ENCODE peak calls at places on chromosomes 3 and 15, in four cellular contexts. K is HepG2, R is IMR-90, P is K562. Q is an unnamed sample.

GRCh38 chr3:123638936-123639680 is 54.3 kb upstream of the HACD2 start:
- DNase-seq in R (no peak), P (no peak), K (no peak), Q (no peak)

GRCh38 chr3:132464066-132464465 is 46.8 kb downstream of the DNAJC13 start:
- DNase-seq in R (peak), K (no peak), P (no peak), Q (no peak)

GRCh38 chr3:13174803-13175135 is 101.5 kb upstream of the IQSEC1 start:
- DNase-seq in K (no peak), P (no peak), R (no peak), Q (no peak)

GRCh38 chr15:64774556-64775523 is 549 bp downstream of the RBPMS2 start:
- DNase-seq in K (no peak), R (no peak), P (no peak), Q (no peak)

GRCh38 chr15:48352474-48353072 is 21.3 kb downstream of the DUT start:
- DNase-seq in K (peak), R (peak), P (peak), Q (peak)

GRCh38 chr3:128438488-128439072 is 28.1 kb downstream of the DNAJB8 start:
- DNase-seq in P (peak), R (no peak), K (no peak), Q (no peak)

GRCh38 chr15:72237286-72238224 is 6.6 kb upstream of the PKM start:
- DNase-seq in P (peak), K (peak), R (peak), Q (peak)

GRCh38 chr3:151305081-151305777 is 11.4 kb downstream of the GPR87 start:
- DNase-seq in K (peak), P (no peak), R (peak), Q (peak)

GRCh38 chr3:188214442-188214841 is 60.5 kb downstream of the LPP start:
- DNase-seq in K (peak), R (no peak), P (no peak), Q (no peak)

GRCh38 chr3:17359911-17360310 is 382.5 kb downstream of the TBC1D5 start:
- DNase-seq in R (peak), P (no peak), K (no peak), Q (no peak)

GRCh38 chr3:28334552-28334951 is 14.0 kb upstream of the ZCWPW2 start:
- DNase-seq in R (peak), P (no peak), K (no peak), Q (no peak)

GRCh38 chr15:73983211-73983727 is 8.8 kb downstream of the STOML1 start:
- DNase-seq in P (no peak), K (no peak), R (peak), Q (no peak)

GRCh38 chr15:77311020-77311419 is 108.9 kb downstream of the PEAK1 start:
- DNase-seq in P (no peak), R (no peak), K (no peak), Q (no peak)

GRCh38 chr3:153246805-153247204 is 84.8 kb downstream of the RAP2B start:
- DNase-seq in P (no peak), R (peak), K (no peak), Q (no peak)
- TF ChIP-seq MAZ in P (no peak), R (no peak), K (no peak), Q (no peak)

GRCh38 chr15:40249477-40250303 is 10.8 kb downstream of the PAK6 start:
- DNase-seq in R (peak), K (no peak), P (no peak), Q (no peak)
- TF ChIP-seq MAZ in R (no peak), K (no peak), P (no peak), Q (no peak)

DNA sequence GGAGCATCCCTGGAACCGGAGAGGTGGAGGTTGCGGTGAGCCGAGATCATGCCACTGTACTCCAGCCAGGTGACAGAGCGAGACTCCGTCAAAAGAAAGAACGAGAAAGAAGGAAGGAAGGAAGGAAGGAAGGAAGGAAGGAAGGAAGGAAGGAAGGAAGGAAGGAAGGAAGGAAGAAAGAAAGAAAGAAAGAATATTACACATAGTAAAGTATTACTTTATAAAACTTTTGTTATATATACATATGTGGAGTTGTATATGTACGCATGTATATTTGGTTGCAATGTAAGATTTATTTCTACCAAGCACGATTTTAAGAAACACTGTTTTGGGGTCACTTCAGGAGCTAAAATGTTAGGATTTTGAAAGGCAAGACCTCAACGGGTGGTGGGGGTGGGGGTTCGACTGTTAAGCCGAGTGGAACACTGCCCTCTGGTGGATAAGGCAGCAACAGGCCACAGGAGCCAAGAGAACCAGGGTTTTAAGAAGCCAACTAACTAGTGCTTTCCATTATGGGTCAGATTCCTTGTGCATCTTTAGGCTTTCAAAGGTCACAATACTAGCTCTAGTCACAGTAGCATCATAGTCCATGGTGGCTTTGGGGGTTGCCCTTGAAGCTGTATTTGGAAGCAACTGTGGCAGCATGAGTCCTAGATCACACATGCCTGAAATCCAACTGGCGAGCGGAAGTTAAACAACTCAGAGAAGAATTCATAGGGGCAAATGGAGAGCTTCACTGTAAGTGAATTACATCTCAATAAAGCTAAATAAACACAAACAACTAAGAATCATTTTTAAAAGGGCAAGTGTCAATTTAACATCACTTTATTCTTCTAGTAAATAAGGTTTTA is 22.5 kb downstream of the GLB1 start:
- DNase-seq in P (peak), K (peak), R (peak), Q (peak)
- TF ChIP-seq MAZ in P (peak), K (no peak), R (peak), Q (no peak)

DNA sequence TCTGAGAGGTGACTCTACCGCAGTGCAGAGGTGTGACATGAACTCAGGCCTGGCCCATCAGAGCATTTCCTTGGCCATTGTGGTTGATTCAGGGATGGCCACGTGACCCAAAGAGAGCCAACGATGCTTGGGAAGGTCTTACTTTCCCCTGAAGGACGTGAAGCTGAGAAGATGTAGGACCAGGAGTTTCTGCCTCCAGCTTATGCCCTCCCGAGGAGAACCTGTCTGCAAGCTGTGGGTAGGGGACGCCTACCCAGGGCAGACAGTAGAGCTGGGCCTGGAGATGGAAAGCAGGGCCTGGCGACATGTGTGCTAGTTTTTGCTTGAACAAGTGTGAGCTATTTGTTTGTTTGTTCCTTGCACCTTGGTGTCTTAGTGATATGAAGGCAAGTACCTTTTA is 89.4 kb downstream of the RPLP1 start:
- DNase-seq in K (no peak), P (no peak), R (no peak), Q (no peak)
- TF ChIP-seq MAZ in K (no peak), P (no peak), R (no peak), Q (no peak)

GRCh38 chr15:91855684-91856553 is 2.4 kb downstream of the SLCO3A1 start:
- DNase-seq in K (peak), P (no peak), R (no peak), Q (peak)

GRCh38 chr15:91855241-91855640 is 1.7 kb downstream of the SLCO3A1 start:
- DNase-seq in P (no peak), K (no peak), R (no peak), Q (no peak)

GRCh38 chr15:91857224-91857585 is 3.7 kb downstream of the SLCO3A1 start:
- DNase-seq in R (no peak), P (no peak), K (no peak), Q (no peak)

GRCh38 chr15:91860498-91860897 is 7.0 kb downstream of the SLCO3A1 start:
- DNase-seq in R (no peak), P (no peak), K (no peak), Q (no peak)

DNA sequence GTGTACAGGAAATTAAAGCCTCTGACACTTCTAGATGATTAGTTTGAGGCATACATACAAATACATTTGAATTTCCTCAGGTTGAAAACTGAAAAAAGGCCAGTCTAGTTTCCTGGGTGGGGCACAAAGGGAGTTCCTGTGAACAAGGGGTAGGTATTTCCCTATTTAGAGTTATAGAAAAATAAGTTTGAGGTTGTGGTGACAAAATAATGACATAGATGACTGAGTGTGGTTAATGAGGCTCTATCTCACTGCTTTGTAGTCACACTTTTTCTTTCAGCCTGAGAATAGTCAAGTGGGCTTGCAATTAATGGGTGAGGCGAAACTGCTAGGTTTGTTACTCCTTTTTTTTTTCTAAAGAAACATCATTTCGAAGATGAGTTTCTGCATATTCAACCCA is 4.3 kb downstream of the SLCO3A1 start:
- DNase-seq in K (no peak), R (no peak), P (no peak), Q (no peak)
- TF ChIP-seq MAZ in K (no peak), R (no peak), P (no peak), Q (no peak)

DNA sequence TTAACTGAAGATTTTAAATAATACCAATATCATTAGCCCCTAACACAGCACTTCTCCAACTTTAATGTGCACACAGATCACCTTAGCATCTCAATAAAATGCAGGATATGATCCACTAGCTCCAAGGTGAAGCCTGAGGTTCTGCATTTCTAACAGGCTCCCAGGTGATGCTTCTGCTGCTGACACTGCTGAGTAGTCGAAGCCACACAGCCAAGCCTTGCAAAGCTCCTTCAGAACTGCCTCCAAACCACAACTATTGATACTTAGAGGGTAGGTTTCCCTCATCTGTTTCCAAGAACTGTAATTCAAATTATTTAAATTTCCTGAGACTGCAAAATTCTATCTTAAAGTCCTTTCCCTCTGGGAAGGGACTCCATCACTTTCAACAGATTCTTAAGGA is 3.9 kb downstream of the RIOX2 start:
- DNase-seq in R (no peak), P (no peak), K (no peak), Q (no peak)
- TF ChIP-seq MAZ in R (no peak), P (no peak), K (no peak), Q (no peak)

GRCh38 chr15:60135961-60136360 is 131.8 kb downstream of the FOXB1 start:
- DNase-seq in P (no peak), K (no peak), R (no peak), Q (no peak)

GRCh38 chr15:60134609-60135008 is 130.5 kb downstream of the FOXB1 start:
- DNase-seq in R (no peak), K (no peak), P (no peak), Q (peak)

GRCh38 chr15:60138397-60138968 is 134.4 kb downstream of the FOXB1 start:
- DNase-seq in R (no peak), K (no peak), P (no peak), Q (no peak)

DNA sequence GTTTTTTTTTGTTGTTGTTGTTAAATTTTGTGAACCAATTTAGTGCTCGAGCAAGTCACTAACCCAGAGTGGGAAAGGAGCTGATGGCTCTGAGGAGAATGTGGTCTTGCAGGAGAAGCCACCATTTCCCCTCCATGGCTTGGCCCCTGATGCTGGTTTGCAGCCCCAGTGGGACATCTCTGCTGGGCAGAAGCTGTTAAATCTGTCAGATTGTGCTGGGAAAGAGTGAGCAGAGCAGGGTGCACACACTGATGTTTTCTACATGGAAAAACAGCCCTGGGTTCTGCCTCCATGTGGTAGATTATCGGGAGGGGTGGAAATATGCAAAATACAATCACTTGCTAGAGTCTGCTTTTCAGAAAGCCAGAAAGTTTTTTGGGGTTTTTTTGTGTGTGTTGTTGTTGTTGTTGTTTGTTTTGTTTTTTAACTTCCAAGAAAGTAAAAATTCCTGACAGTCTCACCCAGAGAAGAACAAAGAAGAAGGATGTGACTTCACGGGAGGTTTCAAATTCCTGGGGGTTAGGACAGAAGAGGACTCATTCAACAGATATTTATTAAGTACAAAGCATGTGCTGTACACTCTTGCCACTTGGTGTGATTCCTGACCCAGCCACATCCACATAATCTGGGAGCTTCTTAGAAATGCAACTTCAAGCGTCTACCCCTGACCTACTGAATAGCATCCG is 133.7 kb downstream of the FOXB1 start:
- DNase-seq in P (no peak), K (no peak), R (no peak), Q (no peak)
- TF ChIP-seq MAZ in P (no peak), K (no peak), R (no peak), Q (no peak)

GRCh38 chr15:45307230-45307924 is 55.3 kb downstream of the SLC28A2 start:
- DNase-seq in R (peak), K (peak), P (no peak), Q (no peak)
- TF ChIP-seq MAZ in R (no peak), K (no peak), P (no peak), Q (no peak)

DNA sequence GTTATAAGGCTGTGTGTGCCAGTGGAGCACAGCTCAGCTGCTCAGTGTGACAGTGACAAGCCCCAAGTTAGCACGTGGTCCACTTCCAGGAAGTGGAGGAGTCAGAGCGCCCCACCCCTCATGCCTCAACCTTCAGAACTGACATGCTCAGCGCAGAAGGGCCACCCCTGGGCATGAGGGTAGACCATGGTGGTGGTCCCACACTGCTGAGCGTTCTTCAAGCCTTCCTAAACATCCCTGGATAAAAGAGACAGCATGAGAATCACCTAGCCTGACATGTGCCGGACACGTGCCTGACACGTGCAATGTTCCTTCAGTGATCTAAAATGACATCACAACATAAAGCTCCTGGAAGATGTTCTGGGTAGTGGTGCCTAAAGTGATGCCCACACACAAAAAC is 16.8 kb downstream of the ATP10A start:
- DNase-seq in K (no peak), R (no peak), P (no peak), Q (no peak)
- TF ChIP-seq MAZ in K (no peak), R (no peak), P (no peak), Q (no peak)

Q was measured in A549.